ENCODE peak calls at places on chromosomes 12 and 14, in eight cellular contexts. T is kidney epithelial cell; Y is activated CD8-positive, alpha-beta memory T cell treated with anti-CD3 and anti-CD28 coated beads for 4 hours; W is H7; V is kidney tubule cell; K is CD8-positive, alpha-beta memory T cell; M is left cardiac atrium; R is prostate gland. N is an unnamed sample.

GRCh38 chr14:99982449-99983250 is 82.6 kb upstream of the EVL start:
- DNase-seq in T (peak), V (peak), M (peak), R (peak), K (peak), Y (peak), W (peak), N (no peak)

GRCh38 chr12:112826011-112826410 is 34.5 kb downstream of the RPH3A start:
- DNase-seq in Y (no peak), V (no peak), W (no peak), R (no peak), T (no peak), K (no peak), M (no peak), N (no peak)

GRCh38 chr14:67428501-67429031 is 16.6 kb upstream of the PLEK2 start:
- DNase-seq in T (no peak), V (peak), M (no peak), R (no peak), Y (no peak), W (peak), K (no peak), N (no peak)

GRCh38 chr12:52836042-52836466 is 1.9 kb upstream of the KRT79 start:
- DNase-seq in Y (peak), W (no peak), R (no peak), T (no peak), M (no peak), V (peak), K (no peak), N (no peak)

GRCh38 chr14:72563676-72564075 is 330.2 kb downstream of the DPF3 start:
- DNase-seq in R (no peak), T (no peak), K (no peak), M (no peak), W (no peak), Y (no peak), V (no peak), N (no peak)

GRCh38 chr12:79164890-79165289 is 300.3 kb downstream of the SYT1 start:
- DNase-seq in T (no peak), R (no peak), Y (no peak), W (no peak), K (no peak), V (no peak), M (no peak), N (no peak)

GRCh38 chr12:84638811-84639368 is 273.7 kb downstream of the SLC6A15 start:
- DNase-seq in W (no peak), M (no peak), K (no peak), Y (no peak), V (peak), R (no peak), T (no peak), N (no peak)

GRCh38 chr14:66117600-66117999 is 368.6 kb upstream of the CCDC196 start:
- DNase-seq in W (no peak), M (no peak), T (peak), V (peak), R (no peak), Y (no peak), K (no peak), N (no peak)

GRCh38 chr14:26332966-26333365 is 264.9 kb downstream of the NOVA1 start:
- DNase-seq in Y (no peak), T (no peak), V (peak), K (no peak), W (no peak), M (no peak), R (no peak), N (no peak)

GRCh38 chr14:37594238-37594915 is 672 bp downstream of the FOXA1 start:
- DNase-seq in R (peak), K (no peak), V (peak), M (peak), T (peak), Y (no peak), W (peak), N (peak)

GRCh38 chr14:51828017-51828797 is 32.2 kb upstream of the GNG2 start:
- DNase-seq in R (no peak), K (peak), V (peak), T (peak), W (peak), Y (peak), M (peak), N (no peak)

GRCh38 chr14:26286806-26287205 is 311.0 kb downstream of the NOVA1 start:
- DNase-seq in V (no peak), M (no peak), Y (no peak), W (no peak), K (no peak), R (no peak), T (no peak), N (no peak)

GRCh38 chr12:3243376-3244084 is 166.4 kb downstream of the TSPAN9 start:
- DNase-seq in T (no peak), M (no peak), V (peak), R (no peak), Y (no peak), K (no peak), W (no peak), N (no peak)

GRCh38 chr12:4763549-4763948 is 43.3 kb downstream of the GALNT8 start:
- DNase-seq in M (no peak), V (no peak), R (no peak), Y (no peak), T (no peak), K (no peak), W (peak), N (no peak)

GRCh38 chr12:45914090-45914489 is 76.3 kb downstream of the SCAF11 start:
- DNase-seq in K (no peak), M (no peak), Y (no peak), T (peak), W (peak), R (no peak), V (peak), N (no peak)

GRCh38 chr14:52279405-52279804 is 11.9 kb downstream of the PTGDR start:
- DNase-seq in V (no peak), Y (no peak), W (no peak), T (peak), M (no peak), R (no peak), K (no peak), N (no peak)

GRCh38 chr14:104239866-104240301 is 101.5 kb downstream of the KIF26A start:
- DNase-seq in K (no peak), W (peak), M (no peak), R (no peak), Y (no peak), T (no peak), V (no peak), N (no peak)

GRCh38 chr12:69897744-69898143 is 72.7 kb downstream of the MYRFL start:
- DNase-seq in M (peak), T (peak), V (peak), R (no peak), W (peak), K (no peak), Y (no peak), N (no peak)

GRCh38 chr14:103460415-103460814 is 62.2 kb downstream of the CKB start:
- DNase-seq in W (no peak), V (no peak), T (no peak), R (no peak), M (no peak), Y (no peak), K (no peak), N (no peak)

GRCh38 chr14:59474172-59474571 is 9.0 kb upstream of the GPR135 start:
- DNase-seq in M (no peak), T (no peak), V (peak), W (no peak), K (no peak), Y (no peak), R (no peak), N (no peak)

GRCh38 chr12:124381454-124382207 is 86.7 kb downstream of the RFLNA start:
- DNase-seq in V (peak), K (no peak), Y (no peak), R (peak), M (peak), T (no peak), W (no peak), N (peak)

GRCh38 chr12:119381471-119382235 is 47.1 kb downstream of the CCDC60 start:
- DNase-seq in K (no peak), T (no peak), V (no peak), W (no peak), Y (no peak), R (no peak), M (no peak), N (no peak)

GRCh38 chr12:6700646-6701051 is at the start of gene PIANP:
- DNase-seq in T (no peak), V (no peak), R (no peak), Y (no peak), K (peak), M (peak), W (peak), N (no peak)

GRCh38 chr12:52379536-52379935 is 5.9 kb downstream of the KRT84 start:
- DNase-seq in Y (no peak), V (no peak), K (no peak), R (no peak), M (no peak), T (no peak), W (no peak), N (no peak)

GRCh38 chr12:4448376-4448775 is 2.8 kb upstream of the FGF6 start:
- DNase-seq in K (no peak), M (no peak), V (no peak), T (no peak), R (no peak), W (peak), Y (no peak), N (no peak)

GRCh38 chr12:3542911-3543310 is 51.9 kb downstream of the PRMT8 start:
- DNase-seq in W (no peak), Y (no peak), K (no peak), M (no peak), T (no peak), R (no peak), V (no peak), N (no peak)

GRCh38 chr14:25862068-25862467 is 735.8 kb downstream of the NOVA1 start:
- DNase-seq in R (no peak), Y (no peak), K (no peak), V (no peak), M (no peak), T (no peak), W (no peak), N (no peak)

GRCh38 chr14:77128414-77128891 is 13.1 kb downstream of the ZDHHC22 start:
- DNase-seq in R (no peak), V (peak), W (no peak), K (no peak), T (peak), Y (no peak), M (no peak), N (no peak)

N was measured in tibial nerve.